ENCODE peak calls at places on chromosomes 5 and 9, in seven cellular contexts. R, O, E, U, A, W and V are unnamed samples.

GRCh38 chr5:112642885-112643284 is 94.8 kb upstream of the APC start:
- DNase-seq in E (no peak), R (no peak), O (no peak), U (no peak), W (no peak), A (no peak), V (no peak)

GRCh38 chr9:133509179-133510083 is 15.3 kb downstream of the MYMK start:
- DNase-seq in R (no peak), A (no peak), O (no peak), U (no peak), W (no peak), E (peak; percentile 67), V (no peak)

GRCh38 chr9:81787747-81788632 is 98.6 kb upstream of the TLE1 start:
- DNase-seq in R (no peak), O (peak; percentile 73), E (no peak), W (no peak), A (no peak), U (no peak), V (no peak)

GRCh38 chr9:134858051-134858841 is 22.4 kb upstream of the FCN2 start:
- DNase-seq in O (no peak), W (no peak), E (no peak), A (peak; percentile 76), U (no peak), R (no peak), V (peak; percentile 56)

GRCh38 chr9:84154320-84154719 is 173.7 kb downstream of the RMI1 start:
- DNase-seq in U (no peak), O (no peak), R (no peak), W (no peak), E (no peak), A (no peak), V (no peak)

GRCh38 chr5:150486402-150487198 is 21.3 kb upstream of the NDST1 start:
- DNase-seq in U (peak; percentile 52), E (peak; percentile 87), R (peak; percentile 63), A (no peak), W (peak; percentile 74), O (peak; percentile 71), V (peak; percentile 50)

GRCh38 chr5:97078958-97079357 is 63.5 kb downstream of the LIX1 start:
- DNase-seq in O (no peak), A (no peak), U (no peak), E (no peak), W (no peak), R (no peak), V (no peak)

GRCh38 chr5:168064457-168064856 is 227.0 kb upstream of the WWC1 start:
- DNase-seq in O (no peak), R (no peak), U (no peak), W (no peak), E (no peak), A (no peak), V (no peak)

GRCh38 chr5:143208781-143209510 is 194.5 kb downstream of the NR3C1 start:
- DNase-seq in A (no peak), W (peak; percentile 57), E (no peak), O (no peak), R (no peak), U (no peak), V (no peak)

GRCh38 chr5:116130471-116130870 is 45.6 kb downstream of the COMMD10 start:
- DNase-seq in A (no peak), R (no peak), U (no peak), E (no peak), W (no peak), O (no peak), V (no peak)

GRCh38 chr5:91136271-91136670 is 246.8 kb downstream of the ARRDC3 start:
- DNase-seq in W (no peak), R (no peak), O (no peak), E (no peak), A (no peak), U (no peak), V (no peak)

GRCh38 chr9:107624216-107624948 is 134.8 kb upstream of the KLF4 start:
- DNase-seq in R (no peak), U (no peak), E (no peak), W (no peak), O (no peak), A (no peak), V (no peak)

GRCh38 chr9:29830815-29831214 is 2257.5 kb upstream of the C9orf72 start:
- DNase-seq in W (no peak), R (no peak), O (peak; percentile 43), E (peak; percentile 21), A (no peak), U (no peak), V (no peak)

GRCh38 chr5:131756942-131757341 is 39.9 kb downstream of the FNIP1 start:
- DNase-seq in W (no peak), U (no peak), A (no peak), O (no peak), E (no peak), R (no peak), V (no peak)

GRCh38 chr5:151288180-151288579 is 15.4 kb downstream of the SLC36A3 start:
- DNase-seq in E (no peak), U (no peak), W (peak; percentile 16), R (no peak), A (no peak), O (peak; percentile 6), V (no peak)

GRCh38 chr5:91229031-91229623 is 154.0 kb downstream of the ARRDC3 start:
- DNase-seq in A (no peak), U (no peak), W (no peak), E (no peak), R (no peak), O (no peak), V (no peak)

GRCh38 chr5:107502711-107503110 is 168.0 kb downstream of the EFNA5 start:
- DNase-seq in A (no peak), O (no peak), W (no peak), U (no peak), R (no peak), E (peak; percentile 61), V (no peak)

GRCh38 chr9:35611230-35611797 is 6.3 kb downstream of the TESK1 start:
- DNase-seq in W (peak; percentile 40), E (peak; percentile 77), A (no peak), U (no peak), R (no peak), O (peak; percentile 17), V (peak; percentile 46)

GRCh38 chr5:174601937-174602336 is 122.4 kb upstream of the MSX2 start:
- DNase-seq in E (no peak), U (no peak), A (no peak), W (no peak), O (no peak), R (peak; percentile 10), V (no peak)

GRCh38 chr5:29379619-29380018 is 1813.9 kb upstream of the CDH6 start:
- DNase-seq in U (no peak), W (no peak), A (no peak), E (no peak), O (no peak), R (no peak), V (no peak)

GRCh38 chr5:56671571-56671970 is 143.8 kb upstream of the MAP3K1 start:
- DNase-seq in U (no peak), O (no peak), E (no peak), A (no peak), W (no peak), R (no peak), V (no peak)

GRCh38 chr5:134136221-134136631 is 21.7 kb downstream of the TCF7 start:
- DNase-seq in O (no peak), E (no peak), U (no peak), W (no peak), R (no peak), A (no peak), V (no peak)

GRCh38 chr9:98219364-98219716 is 26.9 kb upstream of the CORO2A start:
- DNase-seq in E (no peak), A (no peak), O (no peak), R (no peak), W (no peak), U (no peak), V (no peak)

GRCh38 chr5:34818717-34819116 is 20.2 kb upstream of the TTC23L start:
- DNase-seq in W (no peak), O (peak; percentile 33), U (no peak), A (no peak), R (no peak), E (no peak), V (no peak)

GRCh38 chr5:38433160-38433861 is 123.1 kb downstream of the LIFR start:
- DNase-seq in O (no peak), R (no peak), W (no peak), A (no peak), E (no peak), U (no peak), V (no peak)

GRCh38 chr5:41392016-41392415 is 118.4 kb downstream of the PLCXD3 start:
- DNase-seq in E (no peak), O (no peak), A (no peak), U (no peak), W (no peak), R (no peak), V (no peak)

GRCh38 chr9:16012621-16013020 is 459.8 kb downstream of the CCDC171 start:
- DNase-seq in W (no peak), U (no peak), R (no peak), A (no peak), O (no peak), E (no peak), V (no peak)
- TF ChIP-seq TAF1 in W (no peak), U (no peak), R (no peak), A (no peak), O (no peak), E (no peak), V (no peak)

GRCh38 chr5:16411741-16412455 is 53.7 kb downstream of the ZNF622 start:
- DNase-seq in R (no peak), U (no peak), W (no peak), O (no peak), A (no peak), E (no peak), V (no peak)

GRCh38 chr5:16418471-16418922 is 47.1 kb downstream of the ZNF622 start:
- DNase-seq in U (no peak), E (peak; percentile 77), W (peak; percentile 92), O (no peak), R (no peak), A (no peak), V (no peak)

GRCh38 chr5:16412556-16412955 is 53.0 kb downstream of the ZNF622 start:
- DNase-seq in A (no peak), R (no peak), O (no peak), W (no peak), E (no peak), U (no peak), V (no peak)

GRCh38 chr5:16413461-16413860 is 52.1 kb downstream of the ZNF622 start:
- DNase-seq in R (no peak), O (no peak), U (no peak), E (no peak), W (no peak), A (no peak), V (no peak)

GRCh38 chr5:16417392-16418074 is 48.1 kb downstream of the ZNF622 start:
- DNase-seq in R (no peak), W (no peak), A (no peak), E (no peak), U (no peak), O (no peak), V (no peak)
- TF ChIP-seq TAF1 in R (no peak), W (no peak), A (no peak), E (no peak), U (no peak), O (no peak), V (no peak)

GRCh38 chr5:172733179-172733973 is 37.6 kb downstream of the DUSP1 start:
- DNase-seq in O (peak; percentile 51), A (no peak), U (no peak), W (no peak), E (no peak), R (no peak), V (no peak)
- TF ChIP-seq TAF1 in O (peak; percentile 15), A (no peak), U (no peak), W (no peak), E (no peak), R (no peak), V (no peak)

GRCh38 chr5:171927345-171927941 is 79.0 kb downstream of the FBXW11 start:
- DNase-seq in U (no peak), O (no peak), E (no peak), R (no peak), W (no peak), A (no peak), V (no peak)
- TF ChIP-seq TAF1 in U (no peak), O (no peak), E (no peak), R (no peak), W (no peak), A (no peak), V (no peak)